ENCODE peak calls at places on chromosome 10, in six cellular contexts. I is keratinocyte; R is lower lobe of right lung; H is effector memory CD4-positive, alpha-beta T cell; K is K562; Q is colonic mucosa. X is an unnamed sample. For H3K27me3 and H3K36me3, the result is how much of the 10 kb centered on the place peaks cover.

GRCh38 chr10:131424836-131425506 is 113.5 kb upstream of the TCERG1L start:
- DNase-seq in K (no peak), R (no peak), H (no peak), Q (no peak), I (no peak), X (no peak)

GRCh38 chr10:90417056-90417455 is 440.8 kb downstream of the HTR7 start:
- DNase-seq in Q (no peak), K (no peak), I (peak), H (no peak), R (no peak), X (no peak)

GRCh38 chr10:5447611-5448071 is 35.3 kb downstream of the NET1 start:
- DNase-seq in H (no peak), I (no peak), R (no peak), K (no peak), Q (no peak), X (no peak)

GRCh38 chr10:73060738-73061635 is 35.7 kb downstream of the P4HA1 start:
- DNase-seq in I (peak), H (no peak), K (peak), R (no peak), Q (no peak), X (no peak)

GRCh38 chr10:58723977-58724376 is 211.3 kb downstream of the BICC1 start:
- DNase-seq in K (no peak), I (no peak), R (no peak), Q (no peak), H (no peak), X (no peak)

GRCh38 chr10:105743343-105744056 is 1102.4 kb downstream of the SORCS3 start:
- DNase-seq in H (no peak), Q (no peak), K (no peak), I (no peak), R (no peak), X (no peak)

GRCh38 chr10:133143200-133143533 is 16.9 kb upstream of the KNDC1 start:
- DNase-seq in I (no peak), K (peak), Q (no peak), R (peak), H (no peak), X (no peak)

GRCh38 chr10:8088504-8088903 is 34.0 kb downstream of the GATA3 start:
- DNase-seq in Q (no peak), I (no peak), R (no peak), K (no peak), H (peak), X (no peak)

GRCh38 chr10:59675812-59676211 is 33.8 kb downstream of the SLC16A9 start:
- DNase-seq in H (no peak), K (peak), Q (peak), I (no peak), R (no peak), X (no peak)

GRCh38 chr10:112361951-112362770 is 11.8 kb upstream of the ACSL5 start:
- DNase-seq in I (no peak), Q (peak), R (peak), H (no peak), K (no peak), X (peak)

GRCh38 chr10:1070939-1071338 is 14.8 kb downstream of the WDR37 start:
- DNase-seq in I (no peak), K (no peak), R (no peak), H (no peak), Q (no peak), X (peak)

GRCh38 chr10:43315535-43316245 is 48.8 kb upstream of the RASGEF1A start:
- DNase-seq in I (no peak), R (no peak), Q (peak), K (no peak), H (no peak), X (no peak)

GRCh38 chr10:101146392-101147251 is 15.5 kb downstream of the TLX1 start:
- DNase-seq in I (no peak), H (no peak), K (no peak), R (no peak), Q (no peak), X (no peak)

GRCh38 chr10:132518572-132519381 is 18.8 kb upstream of the INPP5A start:
- DNase-seq in H (no peak), R (peak), K (peak), Q (peak), I (no peak), X (no peak)

GRCh38 chr10:54284526-54285193 is 516.4 kb downstream of the PCDH15 start:
- DNase-seq in K (no peak), H (no peak), Q (no peak), R (no peak), I (no peak), X (peak)

GRCh38 chr10:25064401-25064800 is 48.0 kb downstream of the THNSL1 start:
- DNase-seq in R (no peak), K (no peak), H (no peak), Q (peak), I (no peak), X (no peak)

GRCh38 chr10:14648042-14648765 is 126.5 kb downstream of the FAM107B start:
- DNase-seq in R (peak), Q (peak), K (no peak), H (peak), I (no peak), X (no peak)

GRCh38 chr10:3339531-3339950 is 167.0 kb upstream of the PITRM1 start:
- DNase-seq in Q (no peak), K (no peak), I (no peak), H (no peak), R (no peak), X (no peak)

GRCh38 chr10:43398939-43399871 is 9.8 kb downstream of the HNRNPF start:
- DNase-seq in R (no peak), I (no peak), H (no peak), Q (no peak), K (no peak), X (no peak)

GRCh38 chr10:113484487-113484886 is 68.4 kb upstream of the HABP2 start:
- DNase-seq in R (no peak), Q (no peak), I (no peak), K (no peak), H (no peak), X (no peak)

GRCh38 chr10:86489071-86489810 is 32.4 kb downstream of the WAPL start:
- DNase-seq in Q (no peak), K (no peak), I (no peak), R (no peak), H (no peak), X (no peak)

GRCh38 chr10:49024484-49024883 is 84.8 kb upstream of the LRRC18 start:
- DNase-seq in Q (no peak), R (no peak), K (no peak), I (no peak), H (no peak), X (no peak)

GRCh38 chr10:71126432-71126831 is 85.9 kb upstream of the UNC5B start:
- DNase-seq in K (peak), H (no peak), Q (no peak), R (no peak), I (no peak), X (no peak)

GRCh38 chr10:33337335-33337854 is 2.9 kb upstream of the NRP1 start:
- DNase-seq in I (no peak), H (no peak), K (no peak), Q (peak), R (no peak), X (no peak)

DNA sequence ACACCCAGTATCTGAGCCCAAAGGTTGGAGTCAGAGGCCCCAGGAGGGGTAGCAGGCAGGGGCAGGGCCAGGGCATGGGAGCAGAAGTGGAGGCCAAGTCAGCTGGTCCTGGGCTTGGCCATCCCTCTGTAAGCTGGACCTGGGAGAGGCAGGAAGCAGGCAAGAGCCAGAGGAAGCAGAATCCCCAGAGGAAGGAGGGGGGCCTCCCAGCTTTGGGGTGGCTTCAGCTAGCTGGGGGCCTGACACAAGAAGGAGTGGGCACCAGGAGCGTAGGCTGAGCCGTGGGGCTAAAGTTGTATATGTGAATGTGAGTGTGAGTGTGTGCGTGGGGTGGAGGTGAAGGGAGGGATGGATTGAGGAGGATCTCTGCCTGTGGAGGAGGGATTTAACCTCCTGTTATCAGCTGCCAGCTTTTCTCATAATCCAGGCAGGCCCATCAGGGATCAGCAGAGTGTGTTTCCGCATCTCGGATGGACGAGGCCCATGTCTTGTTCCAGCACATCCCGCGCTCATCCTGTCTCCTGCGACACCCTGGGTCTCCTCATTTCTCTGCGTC is 54.0 kb downstream of the NEURL1 start:
- DNase-seq in H (no peak), I (no peak), Q (peak), R (no peak), K (peak), X (no peak)
- H3K27me3 ChIP-seq in H (under half), I (under half), Q (under half), R (under half), K (under half), X (under half)

DNA sequence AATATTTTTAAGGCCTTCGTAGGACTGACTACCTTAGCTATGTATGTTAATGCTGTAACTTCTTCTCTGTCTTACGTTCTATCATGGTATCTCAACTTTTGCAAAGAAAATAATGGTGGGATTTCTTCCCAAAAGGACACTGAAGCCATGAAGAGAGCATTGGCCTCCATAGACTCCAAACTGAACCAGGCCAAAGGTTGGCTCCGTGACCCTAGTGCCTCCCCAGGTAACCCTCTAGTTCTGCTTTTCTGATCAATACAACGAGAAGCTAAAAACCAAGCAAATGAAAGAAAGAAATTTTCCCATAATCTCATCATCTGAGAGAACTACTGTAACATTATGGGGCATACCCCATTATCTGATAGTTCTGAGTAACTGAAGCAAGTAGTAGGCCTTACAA is 68.3 kb downstream of the AP3M1 start:
- DNase-seq in H (no peak), I (no peak), Q (no peak), K (no peak), R (no peak), X (no peak)
- H3K36me3 ChIP-seq in H (under half), I (under half), Q (under half), K (half or more), R (half or more), X (half or more)

DNA sequence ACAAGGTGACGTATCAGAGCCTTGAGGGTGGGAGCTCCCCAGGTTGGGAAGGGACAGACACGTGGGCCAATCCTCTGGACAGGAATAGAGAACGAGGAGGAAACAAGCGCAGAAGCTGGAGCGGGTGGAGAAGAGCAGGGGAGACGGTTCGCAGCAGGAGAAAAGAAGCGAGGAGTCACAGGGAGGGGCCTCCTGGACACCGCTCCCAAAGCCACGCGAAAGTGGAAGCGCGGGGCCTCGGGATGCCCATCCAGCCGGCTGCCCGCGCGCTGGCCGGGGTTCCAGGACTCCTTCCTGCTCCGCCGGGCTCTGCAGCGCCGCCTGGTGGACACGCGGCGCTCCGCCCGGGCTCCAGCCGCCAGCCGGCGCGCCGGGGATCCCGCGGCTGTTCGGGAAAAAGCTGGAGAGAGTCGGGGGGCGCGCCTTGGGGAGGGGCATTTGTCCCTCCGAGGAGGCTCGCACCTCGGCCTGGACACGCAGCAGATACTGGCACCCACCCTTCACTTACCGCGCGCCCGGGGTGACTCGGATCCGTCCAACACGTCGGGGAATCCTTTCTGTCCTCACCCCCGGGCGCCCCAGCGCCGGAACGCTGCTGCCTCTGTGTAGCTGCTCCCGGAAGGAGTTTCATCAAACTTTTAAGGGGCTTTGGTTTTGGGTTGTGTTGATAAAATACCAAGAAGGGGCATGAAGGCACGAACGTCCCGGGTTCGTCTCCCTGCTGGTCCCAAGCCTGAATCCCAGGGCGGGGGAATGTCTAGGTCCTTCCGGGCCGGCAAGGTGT is 6.2 kb downstream of the ZNF503 start:
- DNase-seq in R (peak), Q (peak), I (no peak), H (no peak), K (peak), X (no peak)
- H3K27me3 ChIP-seq in R (under half), Q (under half), I (under half), H (under half), K (under half), X (under half)

DNA sequence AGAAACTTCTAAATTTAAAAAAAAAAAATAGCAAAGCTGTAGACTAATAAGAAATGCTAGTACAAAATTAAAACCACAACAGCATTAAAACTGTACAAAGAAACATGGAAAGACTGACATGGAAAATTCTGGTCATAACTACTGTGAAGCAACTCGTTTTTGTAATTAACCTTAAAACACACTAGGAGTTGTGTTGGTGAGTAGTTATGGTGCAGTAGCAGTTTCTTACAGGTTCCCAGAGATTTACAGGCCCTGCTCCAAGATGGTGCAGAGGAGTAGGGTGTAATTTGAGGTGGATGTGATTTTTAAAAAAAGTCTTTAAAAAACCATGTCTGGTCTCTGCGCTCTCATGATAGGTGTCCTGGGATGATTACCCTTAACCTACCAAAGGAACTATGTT is 31.0 kb downstream of the TNKS2 start:
- DNase-seq in R (no peak), K (no peak), H (no peak), Q (no peak), I (no peak), X (no peak)
- H3K36me3 ChIP-seq in R (half or more), K (half or more), H (half or more), Q (under half), I (under half), X (half or more)

GRCh38 chr10:12287772-12288171 is 61.6 kb upstream of the CAMK1D start:
- DNase-seq in Q (no peak), H (no peak), R (no peak), I (no peak), K (no peak), X (no peak)
- H3K27me3 ChIP-seq in Q (under half), H (under half), R (under half), I (under half), K (under half), X (under half)

GRCh38 chr10:125766511-125766910 is 9.1 kb downstream of the MMP21 start:
- DNase-seq in H (no peak), K (no peak), R (no peak), I (no peak), Q (no peak), X (no peak)
- H3K36me3 ChIP-seq in H (under half), K (under half), R (under half), I (under half), Q (under half), X (under half)

GRCh38 chr10:22338260-22338894 is 6.9 kb upstream of the SPAG6 start:
- DNase-seq in R (no peak), Q (no peak), I (no peak), H (no peak), K (no peak), X (no peak)
- H3K27me3 ChIP-seq in R (half or more), Q (half or more), I (half or more), H (half or more), K (under half), X (half or more)

GRCh38 chr10:79166741-79167140 is 98.0 kb downstream of the ZMIZ1 start:
- DNase-seq in K (no peak), R (no peak), H (no peak), Q (no peak), I (no peak), X (no peak)
- H3K36me3 ChIP-seq in K (under half), R (half or more), H (under half), Q (under half), I (under half), X (half or more)

DNA sequence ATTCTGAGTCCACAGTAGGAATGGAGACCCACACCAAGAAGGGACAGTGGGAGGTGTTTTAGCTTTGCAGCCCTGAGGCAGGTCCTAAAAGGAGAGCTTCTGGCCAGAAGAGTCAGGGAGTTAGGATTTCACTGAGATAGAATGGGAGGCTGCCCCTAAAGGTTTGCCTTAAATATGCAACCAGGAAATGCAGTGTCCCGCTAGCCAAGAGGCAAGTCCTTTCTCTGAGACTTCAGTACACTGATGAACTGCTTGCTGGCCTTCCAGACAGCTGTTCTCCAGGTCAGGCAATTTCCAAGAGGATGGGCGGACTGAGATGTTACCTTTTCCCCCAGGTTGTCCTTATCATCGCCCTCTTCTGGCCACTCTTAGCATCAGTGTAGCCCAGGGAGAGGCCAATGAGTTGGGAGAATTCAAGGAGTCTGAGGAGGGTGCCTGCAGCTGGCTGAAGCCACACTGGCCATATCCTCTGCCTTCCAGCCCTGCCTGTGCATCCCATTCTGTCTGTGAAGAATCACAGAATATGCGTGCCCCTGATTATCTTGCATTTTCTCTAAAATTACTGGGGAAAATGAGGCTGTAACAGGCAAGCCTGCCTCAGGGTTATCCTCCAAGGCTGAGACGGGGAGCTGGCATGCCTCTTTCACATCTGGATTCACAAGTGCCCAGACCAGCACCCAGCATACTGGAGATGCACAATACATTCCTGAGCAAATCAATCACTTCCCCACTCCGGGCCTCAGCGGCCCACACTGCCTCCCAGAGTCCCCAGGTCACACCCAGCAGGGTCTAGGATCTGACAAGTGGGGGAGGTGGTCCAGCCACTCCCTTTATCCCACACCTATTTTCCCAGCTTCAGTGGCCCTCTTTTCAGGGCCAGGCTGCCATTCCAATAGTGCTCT is 2.4 kb downstream of the TLL2 start:
- DNase-seq in I (no peak), K (peak), H (no peak), Q (peak), R (no peak), X (peak)
- H3K27me3 ChIP-seq in I (under half), K (under half), H (under half), Q (under half), R (under half), X (under half)

X was measured in MG63.